ENCODE peak calls at places on chromosome 16, in ten cellular contexts. One of them, this sample, is unnamed.

GRCh38 chr16:11149011-11149616 is 106.9 kb downstream of the SOCS1 start:
- DNase-seq in fibroblast of mammary gland: peak
- DNase-seq in ELR: peak
- DNase-seq in H4: no peak
- DNase-seq in stimulated activated naive CD8-positive, alpha-beta T cell treated with anti-CD3 and anti-CD28 coated beads, Interleukin-15, Interleukin-2, amounts not matched to agents 100 U/mL and 50 U/mL, for 24 hours: no peak
- DNase-seq in RWPE2: no peak
- DNase-seq in activated CD4-positive, alpha-beta T cell treated with anti-CD3 and anti-CD28 coated beads, Interleukin-2, amount 10 ng/mL, durations not matched to agents 7 days and 5 days: no peak
- DNase-seq in fibroblast of pulmonary artery: no peak
- DNase-seq in fibroblast of the conjunctiva: no peak
- DNase-seq in hypothalamus: no peak
- DNase-seq in this sample: no peak

GRCh38 chr16:76947694-76948093 is 243.3 kb upstream of the MON1B start:
- DNase-seq in fibroblast of mammary gland: no peak
- DNase-seq in ELR: no peak
- DNase-seq in H4: no peak
- DNase-seq in stimulated activated naive CD8-positive, alpha-beta T cell treated with anti-CD3 and anti-CD28 coated beads, Interleukin-15, Interleukin-2, amounts not matched to agents 100 U/mL and 50 U/mL, for 24 hours: no peak
- DNase-seq in RWPE2: no peak
- DNase-seq in activated CD4-positive, alpha-beta T cell treated with anti-CD3 and anti-CD28 coated beads, Interleukin-2, amount 10 ng/mL, durations not matched to agents 7 days and 5 days: no peak
- DNase-seq in fibroblast of pulmonary artery: no peak
- DNase-seq in fibroblast of the conjunctiva: no peak
- DNase-seq in hypothalamus: no peak
- DNase-seq in this sample: peak

GRCh38 chr16:47136101-47136820 is 7.5 kb downstream of the NETO2 start:
- DNase-seq in fibroblast of mammary gland: peak
- DNase-seq in ELR: peak
- DNase-seq in H4: peak
- DNase-seq in stimulated activated naive CD8-positive, alpha-beta T cell treated with anti-CD3 and anti-CD28 coated beads, Interleukin-15, Interleukin-2, amounts not matched to agents 100 U/mL and 50 U/mL, for 24 hours: no peak
- DNase-seq in RWPE2: no peak
- DNase-seq in activated CD4-positive, alpha-beta T cell treated with anti-CD3 and anti-CD28 coated beads, Interleukin-2, amount 10 ng/mL, durations not matched to agents 7 days and 5 days: no peak
- DNase-seq in fibroblast of pulmonary artery: peak
- DNase-seq in fibroblast of the conjunctiva: no peak
- DNase-seq in hypothalamus: no peak
- DNase-seq in this sample: peak

GRCh38 chr16:67518676-67519075 is 10.0 kb upstream of the RIPOR1 start:
- DNase-seq in fibroblast of mammary gland: no peak
- DNase-seq in ELR: no peak
- DNase-seq in H4: no peak
- DNase-seq in stimulated activated naive CD8-positive, alpha-beta T cell treated with anti-CD3 and anti-CD28 coated beads, Interleukin-15, Interleukin-2, amounts not matched to agents 100 U/mL and 50 U/mL, for 24 hours: no peak
- DNase-seq in RWPE2: no peak
- DNase-seq in activated CD4-positive, alpha-beta T cell treated with anti-CD3 and anti-CD28 coated beads, Interleukin-2, amount 10 ng/mL, durations not matched to agents 7 days and 5 days: no peak
- DNase-seq in fibroblast of pulmonary artery: no peak
- DNase-seq in fibroblast of the conjunctiva: no peak
- DNase-seq in hypothalamus: no peak
- DNase-seq in this sample: no peak

GRCh38 chr16:67396159-67396774 is 3.0 kb upstream of the TPPP3 start:
- DNase-seq in fibroblast of mammary gland: peak
- DNase-seq in ELR: peak
- DNase-seq in H4: peak
- DNase-seq in stimulated activated naive CD8-positive, alpha-beta T cell treated with anti-CD3 and anti-CD28 coated beads, Interleukin-15, Interleukin-2, amounts not matched to agents 100 U/mL and 50 U/mL, for 24 hours: no peak
- DNase-seq in RWPE2: peak
- DNase-seq in activated CD4-positive, alpha-beta T cell treated with anti-CD3 and anti-CD28 coated beads, Interleukin-2, amount 10 ng/mL, durations not matched to agents 7 days and 5 days: no peak
- DNase-seq in fibroblast of pulmonary artery: peak
- DNase-seq in fibroblast of the conjunctiva: peak
- DNase-seq in hypothalamus: peak
- DNase-seq in this sample: peak

GRCh38 chr16:8853150-8853549 is 15.7 kb downstream of the CARHSP1 start:
- DNase-seq in fibroblast of mammary gland: no peak
- DNase-seq in ELR: no peak
- DNase-seq in H4: no peak
- DNase-seq in stimulated activated naive CD8-positive, alpha-beta T cell treated with anti-CD3 and anti-CD28 coated beads, Interleukin-15, Interleukin-2, amounts not matched to agents 100 U/mL and 50 U/mL, for 24 hours: no peak
- DNase-seq in RWPE2: no peak
- DNase-seq in activated CD4-positive, alpha-beta T cell treated with anti-CD3 and anti-CD28 coated beads, Interleukin-2, amount 10 ng/mL, durations not matched to agents 7 days and 5 days: no peak
- DNase-seq in fibroblast of pulmonary artery: no peak
- DNase-seq in fibroblast of the conjunctiva: no peak
- DNase-seq in hypothalamus: no peak
- DNase-seq in this sample: no peak

GRCh38 chr16:69017036-69017783 is 88.2 kb upstream of the HAS3 start:
- DNase-seq in fibroblast of mammary gland: peak
- DNase-seq in ELR: peak
- DNase-seq in H4: no peak
- DNase-seq in stimulated activated naive CD8-positive, alpha-beta T cell treated with anti-CD3 and anti-CD28 coated beads, Interleukin-15, Interleukin-2, amounts not matched to agents 100 U/mL and 50 U/mL, for 24 hours: no peak
- DNase-seq in RWPE2: no peak
- DNase-seq in activated CD4-positive, alpha-beta T cell treated with anti-CD3 and anti-CD28 coated beads, Interleukin-2, amount 10 ng/mL, durations not matched to agents 7 days and 5 days: no peak
- DNase-seq in fibroblast of pulmonary artery: peak
- DNase-seq in fibroblast of the conjunctiva: no peak
- DNase-seq in hypothalamus: no peak
- DNase-seq in this sample: peak

GRCh38 chr16:84091460-84091859 is 25.3 kb downstream of the MBTPS1 start:
- DNase-seq in fibroblast of mammary gland: no peak
- DNase-seq in ELR: no peak
- DNase-seq in H4: no peak
- DNase-seq in stimulated activated naive CD8-positive, alpha-beta T cell treated with anti-CD3 and anti-CD28 coated beads, Interleukin-15, Interleukin-2, amounts not matched to agents 100 U/mL and 50 U/mL, for 24 hours: no peak
- DNase-seq in RWPE2: no peak
- DNase-seq in activated CD4-positive, alpha-beta T cell treated with anti-CD3 and anti-CD28 coated beads, Interleukin-2, amount 10 ng/mL, durations not matched to agents 7 days and 5 days: no peak
- DNase-seq in fibroblast of pulmonary artery: no peak
- DNase-seq in fibroblast of the conjunctiva: no peak
- DNase-seq in hypothalamus: no peak
- DNase-seq in this sample: no peak

GRCh38 chr16:4404247-4404966 is 12.0 kb downstream of the CORO7 start:
- DNase-seq in fibroblast of mammary gland: peak
- DNase-seq in ELR: peak
- DNase-seq in H4: no peak
- DNase-seq in stimulated activated naive CD8-positive, alpha-beta T cell treated with anti-CD3 and anti-CD28 coated beads, Interleukin-15, Interleukin-2, amounts not matched to agents 100 U/mL and 50 U/mL, for 24 hours: peak
- DNase-seq in RWPE2: no peak
- DNase-seq in activated CD4-positive, alpha-beta T cell treated with anti-CD3 and anti-CD28 coated beads, Interleukin-2, amount 10 ng/mL, durations not matched to agents 7 days and 5 days: peak
- DNase-seq in fibroblast of pulmonary artery: peak
- DNase-seq in fibroblast of the conjunctiva: no peak
- DNase-seq in hypothalamus: no peak
- DNase-seq in this sample: no peak

GRCh38 chr16:50313596-50314483 is 47.5 kb downstream of the ADCY7 start:
- DNase-seq in fibroblast of mammary gland: peak
- DNase-seq in ELR: no peak
- DNase-seq in H4: no peak
- DNase-seq in stimulated activated naive CD8-positive, alpha-beta T cell treated with anti-CD3 and anti-CD28 coated beads, Interleukin-15, Interleukin-2, amounts not matched to agents 100 U/mL and 50 U/mL, for 24 hours: peak
- DNase-seq in RWPE2: no peak
- DNase-seq in activated CD4-positive, alpha-beta T cell treated with anti-CD3 and anti-CD28 coated beads, Interleukin-2, amount 10 ng/mL, durations not matched to agents 7 days and 5 days: peak
- DNase-seq in fibroblast of pulmonary artery: peak
- DNase-seq in fibroblast of the conjunctiva: no peak
- DNase-seq in hypothalamus: no peak
- DNase-seq in this sample: no peak

GRCh38 chr16:67326115-67326471 is 448 bp downstream of the KCTD19 start:
- DNase-seq in fibroblast of mammary gland: no peak
- DNase-seq in ELR: no peak
- DNase-seq in H4: no peak
- DNase-seq in stimulated activated naive CD8-positive, alpha-beta T cell treated with anti-CD3 and anti-CD28 coated beads, Interleukin-15, Interleukin-2, amounts not matched to agents 100 U/mL and 50 U/mL, for 24 hours: no peak
- DNase-seq in RWPE2: no peak
- DNase-seq in activated CD4-positive, alpha-beta T cell treated with anti-CD3 and anti-CD28 coated beads, Interleukin-2, amount 10 ng/mL, durations not matched to agents 7 days and 5 days: no peak
- DNase-seq in fibroblast of pulmonary artery: no peak
- DNase-seq in fibroblast of the conjunctiva: no peak
- DNase-seq in hypothalamus: no peak
- DNase-seq in this sample: no peak

GRCh38 chr16:72876221-72876620 is 171.7 kb downstream of the ZFHX3 start:
- DNase-seq in fibroblast of mammary gland: peak
- DNase-seq in ELR: peak
- DNase-seq in H4: peak
- DNase-seq in stimulated activated naive CD8-positive, alpha-beta T cell treated with anti-CD3 and anti-CD28 coated beads, Interleukin-15, Interleukin-2, amounts not matched to agents 100 U/mL and 50 U/mL, for 24 hours: peak
- DNase-seq in RWPE2: no peak
- DNase-seq in activated CD4-positive, alpha-beta T cell treated with anti-CD3 and anti-CD28 coated beads, Interleukin-2, amount 10 ng/mL, durations not matched to agents 7 days and 5 days: peak
- DNase-seq in fibroblast of pulmonary artery: peak
- DNase-seq in fibroblast of the conjunctiva: peak
- DNase-seq in hypothalamus: no peak
- DNase-seq in this sample: peak

GRCh38 chr16:85360323-85361277 is 248.3 kb upstream of the CIBAR2 start:
- DNase-seq in fibroblast of mammary gland: no peak
- DNase-seq in ELR: no peak
- DNase-seq in H4: no peak
- DNase-seq in stimulated activated naive CD8-positive, alpha-beta T cell treated with anti-CD3 and anti-CD28 coated beads, Interleukin-15, Interleukin-2, amounts not matched to agents 100 U/mL and 50 U/mL, for 24 hours: no peak
- DNase-seq in RWPE2: peak
- DNase-seq in activated CD4-positive, alpha-beta T cell treated with anti-CD3 and anti-CD28 coated beads, Interleukin-2, amount 10 ng/mL, durations not matched to agents 7 days and 5 days: peak
- DNase-seq in fibroblast of pulmonary artery: no peak
- DNase-seq in fibroblast of the conjunctiva: no peak
- DNase-seq in hypothalamus: no peak
- DNase-seq in this sample: no peak

GRCh38 chr16:49743206-49743470 is 112.8 kb downstream of the ZNF423 start:
- DNase-seq in fibroblast of mammary gland: no peak
- DNase-seq in ELR: no peak
- DNase-seq in H4: no peak
- DNase-seq in stimulated activated naive CD8-positive, alpha-beta T cell treated with anti-CD3 and anti-CD28 coated beads, Interleukin-15, Interleukin-2, amounts not matched to agents 100 U/mL and 50 U/mL, for 24 hours: no peak
- DNase-seq in RWPE2: no peak
- DNase-seq in activated CD4-positive, alpha-beta T cell treated with anti-CD3 and anti-CD28 coated beads, Interleukin-2, amount 10 ng/mL, durations not matched to agents 7 days and 5 days: no peak
- DNase-seq in fibroblast of pulmonary artery: no peak
- DNase-seq in fibroblast of the conjunctiva: no peak
- DNase-seq in hypothalamus: no peak
- DNase-seq in this sample: no peak